ENCODE peak calls at places on chromosomes 2 and 18, in nine cellular contexts. F, K, I, S, J, A, V, D and G are unnamed samples. For H3K36me3, the result is how much of the 10 kb centered on the place peaks cover.

GRCh38 chr2:201257941-201258665 is 2.2 kb upstream of the CASP8 start:
- DNase-seq in F (peak), K (peak), I (peak), S (peak), J (peak), A (peak), V (no peak), D (peak), G (peak)

GRCh38 chr2:239499989-239500914 is 99.4 kb upstream of the HDAC4 start:
- DNase-seq in F (no peak), K (no peak), I (no peak), S (no peak), J (no peak), A (no peak), V (no peak), D (peak), G (no peak)

GRCh38 chr2:144004742-144005141 is 515.2 kb downstream of the ZEB2 start:
- DNase-seq in F (no peak), K (no peak), I (no peak), S (no peak), J (no peak), A (no peak), V (no peak), D (no peak), G (no peak)

GRCh38 chr2:206798009-206798408 is 32.6 kb downstream of the FASTKD2 start:
- DNase-seq in F (no peak), K (no peak), I (no peak), S (no peak), J (no peak), A (no peak), V (no peak), D (no peak), G (no peak)

GRCh38 chr2:143489135-143489534 is 359.9 kb downstream of the ARHGAP15 start:
- DNase-seq in F (no peak), K (no peak), I (no peak), S (no peak), J (peak), A (no peak), V (no peak), D (no peak), G (no peak)

GRCh38 chr2:71631411-71631931 is 178.1 kb downstream of the DYSF start:
- DNase-seq in F (no peak), K (peak), I (no peak), S (no peak), J (no peak), A (no peak), V (no peak), D (no peak), G (no peak)

GRCh38 chr18:35524236-35524635 is 26.5 kb upstream of the INO80C start:
- DNase-seq in F (no peak), K (peak), I (no peak), S (no peak), J (no peak), A (no peak), V (no peak), D (peak), G (no peak)

GRCh38 chr2:95260028-95261023 is 13.9 kb upstream of the PROM2 start:
- DNase-seq in F (no peak), K (peak), I (peak), S (no peak), J (peak), A (no peak), V (no peak), D (peak), G (no peak)

GRCh38 chr2:223626713-223627112 is 24.6 kb upstream of the SCG2 start:
- DNase-seq in F (no peak), K (no peak), I (no peak), S (no peak), J (peak), A (no peak), V (no peak), D (no peak), G (no peak)

GRCh38 chr18:7102131-7102530 is 15.5 kb downstream of the LAMA1 start:
- DNase-seq in F (no peak), K (no peak), I (no peak), S (no peak), J (peak), A (no peak), V (no peak), D (no peak), G (no peak)

GRCh38 chr18:44682181-44682870 is 1.6 kb downstream of the SETBP1 start:
- DNase-seq in F (peak), K (peak), I (no peak), S (peak), J (peak), A (no peak), V (peak), D (no peak), G (no peak)

GRCh38 chr18:74790451-74790850 is 192.8 kb downstream of the ZNF407 start:
- DNase-seq in F (no peak), K (no peak), I (no peak), S (no peak), J (no peak), A (no peak), V (no peak), D (no peak), G (no peak)

GRCh38 chr18:58398648-58399398 is 230.1 kb downstream of the ALPK2 start:
- DNase-seq in F (peak), K (no peak), I (peak), S (peak), J (no peak), A (no peak), V (no peak), D (no peak), G (no peak)

GRCh38 chr18:6744816-6745455 is 15.4 kb downstream of the ARHGAP28 start:
- DNase-seq in F (no peak), K (no peak), I (no peak), S (no peak), J (no peak), A (no peak), V (no peak), D (no peak), G (no peak)

GRCh38 chr2:10712186-10712809 is 9.1 kb upstream of the ATP6V1C2 start:
- DNase-seq in F (no peak), K (no peak), I (no peak), S (no peak), J (no peak), A (no peak), V (no peak), D (no peak), G (no peak)

GRCh38 chr2:162174778-162175177 is 22.7 kb upstream of the GCG start:
- DNase-seq in F (no peak), K (no peak), I (no peak), S (no peak), J (no peak), A (no peak), V (no peak), D (no peak), G (no peak)

GRCh38 chr2:156331572-156332451 is 709 bp downstream of the NR4A2 start:
- DNase-seq in F (peak), K (peak), I (peak), S (peak), J (peak), A (peak), V (no peak), D (peak), G (no peak)

GRCh38 chr2:209637293-209637692 is 134.3 kb upstream of the UNC80 start:
- DNase-seq in F (no peak), K (no peak), I (no peak), S (no peak), J (no peak), A (no peak), V (no peak), D (no peak), G (no peak)

GRCh38 chr18:56286775-56287174 is 351.6 kb downstream of the TXNL1 start:
- DNase-seq in F (no peak), K (no peak), I (no peak), S (no peak), J (peak), A (no peak), V (no peak), D (no peak), G (no peak)

GRCh38 chr2:140600116-140600515 is 1530.7 kb downstream of the LRP1B start:
- DNase-seq in F (no peak), K (no peak), I (no peak), S (no peak), J (peak), A (no peak), V (no peak), D (no peak), G (no peak)

GRCh38 chr2:161228511-161229240 is 68.4 kb downstream of the TANK start:
- DNase-seq in F (no peak), K (peak), I (no peak), S (no peak), J (peak), A (no peak), V (no peak), D (no peak), G (no peak)

GRCh38 chr2:166375736-166376487 is at the start of gene SCN9A:
- DNase-seq in F (peak), K (peak), I (peak), S (peak), J (peak), A (peak), V (peak), D (peak), G (no peak)

GRCh38 chr2:147181351-147182029 is 663.3 kb upstream of the ACVR2A start:
- DNase-seq in F (no peak), K (no peak), I (no peak), S (no peak), J (peak), A (no peak), V (no peak), D (no peak), G (no peak)

GRCh38 chr2:28716265-28716865 is 35.3 kb upstream of the PPP1CB start:
- DNase-seq in F (peak), K (peak), I (peak), S (peak), J (peak), A (peak), V (no peak), D (no peak), G (no peak)

GRCh38 chr18:37712776-37713175 is 147.2 kb upstream of the CELF4 start:
- DNase-seq in F (no peak), K (no peak), I (no peak), S (no peak), J (peak), A (no peak), V (no peak), D (no peak), G (no peak)

DNA sequence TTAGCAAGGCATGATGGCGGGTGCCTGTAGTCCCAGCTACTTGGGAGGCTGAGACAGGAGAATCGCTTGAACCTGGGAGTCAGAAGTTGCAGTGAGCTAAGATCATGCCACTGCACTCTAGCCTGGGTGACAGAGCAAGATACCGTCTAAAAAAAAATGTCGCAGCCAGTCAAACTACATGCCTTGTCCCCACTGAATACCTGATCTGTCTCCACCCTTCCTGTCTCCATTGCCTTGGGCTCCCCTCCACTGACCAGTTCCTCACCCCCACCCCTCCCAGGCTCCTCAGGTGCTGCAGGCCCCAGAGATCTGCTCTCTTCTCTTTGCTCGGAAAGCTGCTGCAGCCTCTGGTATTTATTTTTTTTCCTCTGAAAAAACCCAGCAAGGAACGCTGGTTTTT is 4.3 kb downstream of the PSD4 start:
- DNase-seq in F (no peak), K (no peak), I (no peak), S (peak), J (no peak), A (no peak), V (no peak), D (no peak), G (no peak)
- H3K27ac ChIP-seq in F (no peak), K (no peak), I (no peak), S (no peak), J (no peak), A (no peak), V (no peak), D (no peak), G (no peak)

GRCh38 chr2:80363330-80363729 is 58.8 kb upstream of the LRRTM1 start:
- DNase-seq in F (no peak), K (no peak), I (no peak), S (no peak), J (no peak), A (no peak), V (no peak), D (no peak), G (no peak)

GRCh38 chr2:80363951-80364350 is 59.4 kb upstream of the LRRTM1 start:
- DNase-seq in F (no peak), K (no peak), I (no peak), S (no peak), J (no peak), A (no peak), V (no peak), D (no peak), G (no peak)

GRCh38 chr2:80364511-80365212 is 60.1 kb upstream of the LRRTM1 start:
- DNase-seq in F (no peak), K (no peak), I (no peak), S (no peak), J (no peak), A (no peak), V (peak), D (no peak), G (no peak)

GRCh38 chr2:80361904-80362303 is 57.4 kb upstream of the LRRTM1 start:
- DNase-seq in F (no peak), K (no peak), I (no peak), S (no peak), J (no peak), A (no peak), V (no peak), D (no peak), G (no peak)

DNA sequence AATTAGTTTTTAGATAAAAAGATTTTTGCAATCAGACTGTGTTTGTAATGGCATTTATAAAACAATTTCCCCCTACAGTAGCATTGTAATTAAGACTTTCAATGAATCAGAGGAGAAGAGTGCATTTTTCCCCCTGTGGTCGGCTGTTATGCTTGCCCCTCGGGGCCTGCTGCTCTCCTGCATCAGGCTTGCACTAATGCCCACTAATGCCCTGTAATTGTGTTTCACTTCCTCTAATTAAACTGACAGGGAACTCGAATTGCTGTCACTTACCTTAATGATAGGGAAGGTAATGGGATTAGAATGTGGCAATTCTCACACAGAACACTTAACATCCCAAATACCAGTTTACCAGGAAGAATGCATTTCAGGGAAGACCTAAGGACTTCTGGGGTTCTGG is 61.2 kb upstream of the LRRTM1 start:
- DNase-seq in F (no peak), K (no peak), I (no peak), S (no peak), J (no peak), A (no peak), V (peak), D (no peak), G (no peak)
- H3K36me3 ChIP-seq in F (under half), K (under half), I (under half), S (under half), J (under half), A (under half), V (under half), D (under half), G (under half)

GRCh38 chr2:85511008-85511895 is 27.7 kb upstream of the MAT2A start:
- DNase-seq in F (no peak), K (no peak), I (no peak), S (peak), J (no peak), A (no peak), V (no peak), D (no peak), G (no peak)
- H3K27ac ChIP-seq in F (peak), K (peak), I (peak), S (no peak), J (no peak), A (no peak), V (no peak), D (peak), G (peak)

GRCh38 chr2:218583983-218584850 is 15.6 kb downstream of the CNOT9 start:
- DNase-seq in F (no peak), K (no peak), I (no peak), S (no peak), J (no peak), A (no peak), V (no peak), D (no peak), G (no peak)
- H3K36me3 ChIP-seq in F (half or more), K (under half), I (half or more), S (half or more), J (under half), A (half or more), V (half or more), D (half or more), G (under half)